ENCODE peak calls at places on chromosome 19, in four cellular contexts. S, P, X and V are unnamed samples.

GRCh38 chr19:43781630-43782310 is 997 bp upstream of the KCNN4 start:
- DNase-seq in S (no peak), P (no peak), X (no peak), V (no peak)

GRCh38 chr19:14871619-14872230 is 14.2 kb downstream of the OR7A17 start:
- DNase-seq in S (no peak), P (no peak), X (no peak), V (peak; percentile 35)

GRCh38 chr19:37920591-37921450 is 13.8 kb downstream of the SIPA1L3 start:
- DNase-seq in S (no peak), P (no peak), X (no peak), V (no peak)

GRCh38 chr19:51320258-51320657 is 8.8 kb downstream of the IGLON5 start:
- DNase-seq in S (no peak), P (no peak), X (no peak), V (no peak)

GRCh38 chr19:57903298-57904174 is 12.9 kb downstream of the ZNF417 start:
- DNase-seq in S (peak; percentile 59), P (no peak), X (no peak), V (peak; percentile 27)

GRCh38 chr19:16895467-16896097 is 6.8 kb downstream of the F2RL3 start:
- DNase-seq in S (no peak), P (no peak), X (no peak), V (no peak)

GRCh38 chr19:6480843-6481415 is 658 bp downstream of the DENND1C start:
- DNase-seq in S (no peak), P (no peak), X (no peak), V (no peak)

GRCh38 chr19:16509141-16510061 is 13.2 kb downstream of the C19orf44 start:
- DNase-seq in S (no peak), P (no peak), X (no peak), V (no peak)

GRCh38 chr19:18204394-18205179 is 745 bp upstream of the RAB3A start:
- DNase-seq in S (no peak), P (no peak), X (no peak), V (no peak)